ENCODE peak calls at places on chromosomes 6 and 20, in five cellular contexts. A is pancreas; S is CD8-positive, alpha-beta memory T cell; Y is ascending aorta; X is brain microvascular endothelial cell. R is an unnamed sample.

GRCh38 chr20:4688342-4688741 is 33.4 kb upstream of the PRND start:
- DNase-seq in A (no peak), X (no peak), S (no peak), Y (no peak), R (no peak)

GRCh38 chr6:52511572-52512151 is 65.2 kb downstream of the TRAM2 start:
- DNase-seq in X (peak; percentile 53), Y (no peak), S (no peak), A (no peak), R (no peak)

GRCh38 chr6:138485005-138485545 is 14.2 kb downstream of the NHSL1 start:
- DNase-seq in Y (no peak), S (no peak), A (no peak), X (no peak), R (no peak)

GRCh38 chr6:38671885-38672467 is 31.0 kb downstream of the GLO1 start:
- DNase-seq in Y (no peak), S (no peak), X (peak; percentile 44), A (no peak), R (no peak)

GRCh38 chr6:167543602-167544506 is 219.0 kb downstream of the TTLL2 start:
- DNase-seq in X (peak; percentile 36), A (no peak), Y (no peak), S (no peak), R (no peak)

GRCh38 chr20:37095108-37095608 is 639 bp downstream of the RBL1 start:
- DNase-seq in S (peak; percentile 45), Y (no peak), A (peak; percentile 21), X (no peak), R (no peak)

GRCh38 chr20:38245753-38246152 is 14.8 kb downstream of the KIAA1755 start:
- DNase-seq in Y (no peak), X (no peak), A (no peak), S (no peak), R (no peak)

GRCh38 chr6:135274561-135275293 is 93.6 kb downstream of the MYB start:
- DNase-seq in S (no peak), Y (no peak), A (no peak), X (peak; percentile 12), R (no peak)

GRCh38 chr6:164200071-164200470 is 785.6 kb downstream of the QKI start:
- DNase-seq in A (no peak), Y (no peak), S (no peak), X (no peak), R (no peak)

GRCh38 chr20:63653041-63653973 is at the start of gene STMN3:
- DNase-seq in A (peak; percentile 90), S (peak; percentile 61), X (peak; percentile 72), Y (peak; percentile 43), R (peak; percentile 84)

GRCh38 chr6:87909849-87910248 is 137.8 kb upstream of the SPACA1 start:
- DNase-seq in X (peak; percentile 96), A (no peak), Y (no peak), S (no peak), R (no peak)

GRCh38 chr6:40661726-40662125 is 74.6 kb upstream of the LRFN2 start:
- DNase-seq in Y (no peak), A (no peak), X (no peak), S (no peak), R (no peak)

GRCh38 chr6:30322527-30323501 is 3.9 kb upstream of the TRIM39 start:
- DNase-seq in S (no peak), Y (no peak), A (no peak), X (peak; percentile 22), R (no peak)

GRCh38 chr6:11023032-11023431 is 21.1 kb downstream of the ELOVL2 start:
- DNase-seq in X (no peak), Y (no peak), A (no peak), S (no peak), R (no peak)

GRCh38 chr6:11536795-11537194 is 754 bp upstream of the TMEM170B start:
- DNase-seq in X (no peak), A (peak; percentile 42), Y (no peak), S (no peak), R (no peak)

GRCh38 chr6:41824571-41825569 is 37.4 kb downstream of the TOMM6 start:
- DNase-seq in X (peak; percentile 66), A (no peak), S (no peak), Y (no peak), R (no peak)

GRCh38 chr20:61353261-61353995 is 101.4 kb downstream of the CDH4 start:
- DNase-seq in Y (no peak), S (no peak), X (no peak), A (no peak), R (no peak)

GRCh38 chr6:102732908-102733307 is 1339.4 kb downstream of the GRIK2 start:
- DNase-seq in Y (no peak), A (no peak), S (no peak), X (no peak), R (no peak)

GRCh38 chr6:27630727-27631613 is 158.1 kb upstream of the ZNF184 start:
- DNase-seq in A (peak; percentile 21), S (no peak), Y (no peak), X (peak; percentile 82), R (peak; percentile 29)

GRCh38 chr20:23341073-23341472 is 9.5 kb upstream of the NXT1 start:
- DNase-seq in Y (no peak), S (no peak), A (no peak), X (no peak), R (no peak)

GRCh38 chr20:61788343-61788742 is 277.3 kb downstream of the TAF4 start:
- DNase-seq in X (no peak), S (no peak), A (no peak), Y (no peak), R (no peak)

GRCh38 chr6:134446228-134446848 is 128.4 kb upstream of the SGK1 start:
- DNase-seq in A (no peak), Y (no peak), X (no peak), S (no peak), R (peak; percentile 22)

GRCh38 chr6:13248053-13248452 is 80.3 kb downstream of the TBC1D7 start:
- DNase-seq in Y (no peak), S (no peak), X (peak; percentile 18), A (no peak), R (no peak)

GRCh38 chr6:90413396-90413795 is 116.8 kb upstream of the BACH2 start:
- DNase-seq in S (no peak), A (no peak), X (no peak), Y (no peak), R (no peak)

GRCh38 chr20:41654884-41655283 is 36.7 kb upstream of the CHD6 start:
- DNase-seq in X (peak; percentile 37), S (no peak), A (no peak), Y (no peak), R (no peak)

GRCh38 chr20:52943185-52943841 is 28.8 kb upstream of the TSHZ2 start:
- DNase-seq in A (no peak), X (no peak), Y (no peak), S (no peak), R (no peak)

GRCh38 chr20:61587910-61588309 is 335.8 kb downstream of the CDH4 start:
- DNase-seq in Y (no peak), S (no peak), X (no peak), A (no peak), R (no peak)

GRCh38 chr20:5395932-5396727 is 79.4 kb upstream of the PROKR2 start:
- DNase-seq in X (no peak), A (no peak), S (no peak), Y (no peak), R (no peak)

GRCh38 chr6:136989591-136990578 is 54.9 kb downstream of the IL20RA start:
- DNase-seq in X (no peak), Y (no peak), S (no peak), A (peak; percentile 29), R (peak; percentile 56)
- H3K27ac ChIP-seq in X (no peak overlapping the region), Y (no peak overlapping the region), S (no peak overlapping the region), A (no peak overlapping the region), R (peak overlapping the region; percentile 36)

DNA sequence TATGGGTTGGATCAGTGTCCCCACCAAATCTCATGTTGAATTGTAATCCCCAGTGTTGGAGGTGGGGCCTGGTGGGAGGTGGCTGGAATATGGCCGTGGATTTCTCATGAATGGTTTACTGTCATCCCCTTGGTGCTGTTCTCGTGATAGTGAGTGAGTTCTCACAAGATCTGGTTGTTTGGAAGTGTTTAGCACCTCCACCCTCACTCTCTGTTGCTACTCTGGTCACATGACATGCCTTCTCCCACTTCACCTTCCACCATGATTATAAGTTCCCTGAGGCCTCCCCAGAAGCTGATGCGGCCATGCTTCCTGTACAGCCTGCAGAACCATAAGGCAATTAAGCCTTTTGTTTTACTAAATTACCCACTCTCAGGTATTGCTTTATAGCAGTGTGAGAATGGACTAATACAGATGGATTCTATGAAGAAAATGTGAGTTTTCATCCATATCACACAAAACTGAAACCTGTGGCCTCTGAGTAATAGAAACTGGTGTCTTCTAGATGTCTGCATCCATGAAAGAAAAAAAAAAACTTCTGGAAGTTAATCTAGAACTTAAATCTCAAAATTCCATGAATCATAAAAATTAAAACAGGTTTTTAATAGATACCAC is 39.3 kb downstream of the MBOAT1 start:
- DNase-seq in A (no peak), X (no peak), Y (no peak), S (no peak), R (no peak)
- H3K27ac ChIP-seq in A (no peak overlapping the region), X (no peak overlapping the region), Y (no peak overlapping the region), S (no peak overlapping the region), R (no peak overlapping the region)

DNA sequence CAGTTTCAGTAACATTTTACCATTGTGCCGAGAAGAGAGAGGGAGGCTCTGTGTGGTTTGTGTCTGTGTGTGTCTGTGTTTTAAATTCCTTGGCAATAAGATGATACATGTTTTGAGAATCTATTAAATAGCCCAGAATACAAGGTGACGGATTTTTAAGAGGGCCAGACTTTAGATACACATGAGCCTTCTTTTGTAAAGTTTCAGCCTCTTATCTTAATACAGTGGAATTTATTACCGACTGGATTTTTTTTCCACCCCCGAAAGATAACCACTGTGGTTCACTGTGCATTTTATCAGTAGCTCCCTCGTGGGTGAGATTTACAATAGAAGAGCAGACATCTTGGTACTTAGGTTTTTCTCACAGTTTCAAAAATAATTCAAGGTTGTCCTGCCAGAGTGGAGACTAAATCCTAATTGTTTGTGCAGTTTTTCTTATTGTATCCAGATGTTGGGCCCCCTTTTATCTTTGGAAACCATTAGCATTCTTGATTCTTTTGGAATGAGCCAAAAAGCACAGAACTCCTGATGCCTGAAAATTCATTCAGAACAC is 49.9 kb downstream of the STK4 start:
- DNase-seq in A (no peak), Y (no peak), S (no peak), X (peak; percentile 49), R (no peak)
- H3K27ac ChIP-seq in A (peak overlapping the region; percentile 17), Y (no peak overlapping the region), S (no peak overlapping the region), X (peak overlapping the region; percentile 70), R (no peak overlapping the region)

GRCh38 chr6:109429496-109429895 is 10.9 kb downstream of the PPIL6 start:
- DNase-seq in Y (no peak), A (no peak), S (no peak), X (no peak), R (no peak)

GRCh38 chr6:109420751-109421150 is 19.7 kb downstream of the PPIL6 start:
- DNase-seq in Y (no peak), A (no peak), S (no peak), X (no peak), R (no peak)

GRCh38 chr6:109428889-109429477 is 11.4 kb downstream of the PPIL6 start:
- DNase-seq in Y (no peak), X (no peak), S (no peak), A (no peak), R (no peak)

GRCh38 chr6:109421184-109421583 is 19.2 kb downstream of the PPIL6 start:
- DNase-seq in A (no peak), X (no peak), S (no peak), Y (no peak), R (no peak)

DNA sequence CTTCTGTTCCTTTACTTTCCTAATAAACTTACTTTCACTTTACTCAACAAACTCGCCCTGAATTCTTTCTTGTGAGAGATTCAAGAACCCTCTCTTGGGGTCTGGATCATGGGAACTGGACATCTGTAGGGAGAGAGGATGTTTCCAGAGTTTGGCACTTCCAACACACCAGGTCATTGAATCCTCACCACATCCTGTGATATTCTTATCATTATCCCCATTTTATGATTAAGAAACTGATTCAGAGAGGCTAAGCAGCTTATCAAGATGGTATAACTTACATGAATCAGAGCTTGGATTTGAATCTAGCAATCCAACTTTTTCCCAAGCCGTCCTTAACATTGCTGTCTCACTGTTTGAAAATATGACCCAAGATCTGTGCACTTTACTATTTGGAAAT is 15.5 kb downstream of the PPIL6 start:
- DNase-seq in S (no peak), X (no peak), Y (no peak), A (no peak), R (no peak)
- H3K27ac ChIP-seq in S (no peak overlapping the region), X (no peak overlapping the region), Y (no peak overlapping the region), A (no peak overlapping the region), R (no peak overlapping the region)